ENCODE peak calls at places on chromosomes 4 and X, in ten cellular contexts. G is IMR-90, F is HepG2, Z is H1, C is spleen, D is endothelial cell of umbilical vein, L is A549, J is K562, P is ovary, W is Peyer's patch. Q is an unnamed sample.

GRCh38 chrX:33183366-33183765 is 28.0 kb downstream of the DMD start:
- DNase-seq in G (peak), F (no peak), Z (no peak), C (no peak), D (peak), L (no peak), J (no peak), P (no peak), W (no peak), Q (peak)

GRCh38 chrX:46628406-46629371 is 55.1 kb downstream of the CHST7 start:
- DNase-seq in G (peak), F (no peak), Z (no peak), C (no peak), D (peak), L (no peak), J (no peak), P (peak), W (no peak), Q (peak)

GRCh38 chr4:182318256-182318655 is 75.1 kb downstream of the TENM3 start:
- DNase-seq in G (peak), F (no peak), Z (no peak), C (no peak), D (no peak), L (no peak), J (no peak), P (no peak), W (no peak), Q (no peak)

GRCh38 chr4:182969651-182970279 is 52.6 kb upstream of the DCTD start:
- DNase-seq in G (no peak), F (no peak), Z (no peak), C (no peak), D (no peak), L (no peak), J (peak), P (no peak), W (no peak), Q (no peak)

GRCh38 chr4:1105067-1105466 is 8.3 kb downstream of the RNF212 start:
- DNase-seq in G (no peak), F (no peak), Z (no peak), C (no peak), D (no peak), L (no peak), J (no peak), P (no peak), W (no peak), Q (no peak)

GRCh38 chr4:16695896-16696295 is 202.5 kb downstream of the LDB2 start:
- DNase-seq in G (no peak), F (no peak), Z (no peak), C (no peak), D (no peak), L (no peak), J (no peak), P (no peak), W (no peak), Q (no peak)

GRCh38 chr4:116150152-116150551 is 935.2 kb downstream of the TRAM1L1 start:
- DNase-seq in G (no peak), F (no peak), Z (no peak), C (no peak), D (no peak), L (no peak), J (no peak), P (no peak), W (no peak), Q (no peak)

GRCh38 chr4:85058551-85058950 is 92.1 kb upstream of the WDFY3 start:
- DNase-seq in G (peak), F (no peak), Z (no peak), C (no peak), D (no peak), L (no peak), J (no peak), P (no peak), W (no peak), Q (no peak)

GRCh38 chrX:27555514-27555913 is 34.6 kb upstream of the DCAF8L2 start:
- DNase-seq in G (peak), F (peak), Z (no peak), C (no peak), D (peak), L (peak), J (peak), P (no peak), W (no peak), Q (no peak)

GRCh38 chrX:17459008-17459407 is 84.0 kb downstream of the NHS start:
- DNase-seq in G (peak), F (no peak), Z (no peak), C (no peak), D (no peak), L (no peak), J (no peak), P (no peak), W (no peak), Q (no peak)
- H3K27ac ChIP-seq in G (no peak), F (no peak), Z (no peak), C (no peak), D (no peak), L (no peak), J (no peak), P (no peak), W (no peak), Q (no peak)

GRCh38 chrX:140087865-140088264 is 122.5 kb upstream of the CXorf66 start:
- DNase-seq in G (no peak), F (no peak), Z (no peak), C (peak), D (no peak), L (no peak), J (no peak), P (no peak), W (no peak), Q (no peak)

GRCh38 chrX:140090800-140091275 is 125.5 kb upstream of the CXorf66 start:
- DNase-seq in G (no peak), F (no peak), Z (no peak), C (no peak), D (no peak), L (peak), J (no peak), P (no peak), W (no peak), Q (no peak)

GRCh38 chrX:140088438-140088837 is 123.1 kb upstream of the CXorf66 start:
- DNase-seq in G (no peak), F (no peak), Z (no peak), C (no peak), D (no peak), L (no peak), J (no peak), P (no peak), W (no peak), Q (no peak)

GRCh38 chrX:140092121-140092520 is 126.8 kb upstream of the CXorf66 start:
- DNase-seq in G (no peak), F (no peak), Z (no peak), C (no peak), D (no peak), L (no peak), J (no peak), P (no peak), W (no peak), Q (no peak)

GRCh38 chrX:140091276-140091886 is 126.1 kb upstream of the CXorf66 start:
- DNase-seq in G (no peak), F (no peak), Z (peak), C (peak), D (no peak), L (peak), J (peak), P (peak), W (no peak), Q (no peak)
- H3K4me3 ChIP-seq in G (peak), F (no peak), Z (peak), C (peak), D (no peak), L (peak), J (peak), P (peak), W (peak), Q (peak)

GRCh38 chrX:132217203-132218073 is 1.8 kb downstream of the RAP2C start:
- DNase-seq in G (peak), F (peak), Z (peak), C (peak), D (peak), L (peak), J (peak), P (peak), W (peak), Q (peak)

GRCh38 chrX:132219343-132219768 is at the start of gene RAP2C:
- DNase-seq in G (peak), F (peak), Z (peak), C (peak), D (peak), L (peak), J (peak), P (peak), W (peak), Q (peak)

GRCh38 chrX:132216806-132217202 is 2.4 kb downstream of the RAP2C start:
- DNase-seq in G (peak), F (no peak), Z (no peak), C (no peak), D (peak), L (no peak), J (no peak), P (no peak), W (no peak), Q (no peak)

GRCh38 chrX:132216283-132216682 is 3.0 kb downstream of the RAP2C start:
- DNase-seq in G (no peak), F (no peak), Z (no peak), C (no peak), D (no peak), L (no peak), J (peak), P (no peak), W (no peak), Q (no peak)

GRCh38 chrX:132218100-132218807 is 993 bp downstream of the RAP2C start:
- DNase-seq in G (peak), F (peak), Z (peak), C (peak), D (peak), L (peak), J (peak), P (peak), W (peak), Q (peak)
- TF ChIP-seq POLR2A in G (peak), F (peak), Z (no peak), C (no peak), D (peak), L (peak), J (peak), P (peak), W (no peak), Q (peak)

DNA sequence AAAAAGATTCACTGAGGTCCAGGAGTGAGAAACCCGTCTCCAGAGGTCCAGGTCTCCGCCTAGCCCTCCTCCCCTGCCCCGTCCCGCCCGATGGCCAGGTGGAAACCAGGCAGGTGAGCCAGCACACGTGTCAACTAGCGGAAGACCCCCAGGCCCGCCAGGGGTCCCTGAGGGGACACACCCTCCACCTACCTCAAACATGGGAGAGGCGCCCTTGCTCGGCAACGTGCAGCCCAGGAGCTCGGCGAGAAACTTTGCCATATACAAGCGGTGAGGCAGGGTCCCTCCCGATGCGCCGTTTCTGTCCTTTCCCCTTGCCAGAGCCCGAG is 330.0 kb downstream of the HNRNPD start:
- DNase-seq in G (no peak), F (no peak), Z (no peak), C (no peak), D (no peak), L (no peak), J (no peak), P (no peak), W (no peak), Q (no peak)
- H3K27ac ChIP-seq in G (no peak), F (no peak), Z (no peak), C (no peak), D (no peak), L (no peak), J (no peak), P (no peak), W (peak), Q (no peak)

GRCh38 chr4:41364871-41365270 is 108.1 kb downstream of the UCHL1 start:
- DNase-seq in G (no peak), F (no peak), Z (no peak), C (no peak), D (no peak), L (no peak), J (no peak), P (no peak), W (no peak), Q (no peak)
- H3K4me3 ChIP-seq in G (no peak), F (no peak), Z (no peak), C (no peak), D (no peak), L (no peak), J (no peak), P (no peak), W (no peak), Q (no peak)

DNA sequence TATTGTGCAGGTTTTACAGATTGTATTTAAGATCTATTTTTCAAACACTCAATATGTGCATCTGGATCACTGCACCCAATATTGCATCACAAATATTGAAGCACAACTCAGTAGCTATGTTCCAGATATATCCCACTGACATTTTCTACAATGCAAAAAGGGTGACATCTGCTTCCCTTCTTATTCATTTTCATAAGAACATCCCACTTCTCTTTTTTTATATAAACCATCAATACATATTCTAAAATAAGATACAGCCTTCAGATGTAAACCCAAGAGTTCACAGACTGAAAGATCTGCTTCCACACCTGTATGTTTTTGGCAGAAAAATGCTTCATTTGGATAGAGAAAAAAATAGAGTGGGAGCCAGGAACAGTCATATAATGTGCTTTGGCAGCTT is 815.7 kb upstream of the ADGRL3 start:
- DNase-seq in G (no peak), F (no peak), Z (no peak), C (no peak), D (no peak), L (no peak), J (no peak), P (no peak), W (no peak), Q (no peak)
- TF ChIP-seq POLR2A in G (no peak), F (no peak), Z (no peak), C (no peak), D (no peak), L (no peak), J (no peak), P (no peak), W (no peak), Q (no peak)

GRCh38 chr4:184762100-184762499 is 28.2 kb upstream of the CENPU start:
- DNase-seq in G (no peak), F (no peak), Z (no peak), C (no peak), D (no peak), L (no peak), J (no peak), P (no peak), W (no peak), Q (no peak)

GRCh38 chr4:184765473-184766346 is 31.8 kb upstream of the CENPU start:
- DNase-seq in G (no peak), F (no peak), Z (no peak), C (no peak), D (no peak), L (no peak), J (peak), P (no peak), W (no peak), Q (no peak)

GRCh38 chr4:184766421-184766820 is 32.5 kb upstream of the CENPU start:
- DNase-seq in G (no peak), F (no peak), Z (no peak), C (no peak), D (no peak), L (no peak), J (no peak), P (no peak), W (no peak), Q (no peak)

GRCh38 chr4:184764601-184765000 is 30.7 kb upstream of the CENPU start:
- DNase-seq in G (no peak), F (no peak), Z (no peak), C (no peak), D (no peak), L (no peak), J (no peak), P (no peak), W (no peak), Q (no peak)

DNA sequence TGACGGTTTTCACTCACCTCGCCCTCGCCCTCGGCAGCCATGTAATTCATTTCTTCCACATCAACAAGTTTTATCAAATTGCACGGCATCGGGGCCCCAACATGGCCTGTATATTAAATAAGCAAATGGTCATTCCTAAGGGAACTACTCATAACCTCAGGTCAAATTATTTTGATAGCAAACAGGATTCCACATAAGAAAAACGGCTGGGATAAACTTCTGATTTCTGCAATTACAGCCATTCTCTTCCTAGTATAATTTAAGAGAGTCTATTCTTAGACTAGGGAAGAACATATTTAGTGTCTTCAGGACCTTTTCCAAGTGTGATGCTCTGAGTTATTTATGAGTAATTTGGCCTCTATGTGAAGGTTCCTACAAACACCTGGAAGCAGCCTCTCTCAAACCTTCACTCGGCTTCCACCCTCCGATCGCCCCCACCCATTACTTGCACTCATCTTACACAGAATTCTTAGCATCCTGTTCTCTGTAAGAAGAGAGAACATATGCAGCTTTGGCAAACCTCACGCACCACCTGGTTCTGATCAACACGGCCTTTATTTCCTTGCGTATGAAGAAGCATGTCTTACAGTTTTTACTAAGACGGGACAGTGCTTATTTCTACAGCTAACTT is 29.4 kb upstream of the CENPU start:
- DNase-seq in G (peak), F (no peak), Z (no peak), C (no peak), D (no peak), L (no peak), J (no peak), P (no peak), W (no peak), Q (no peak)
- H3K27ac ChIP-seq in G (no peak), F (no peak), Z (no peak), C (peak), D (no peak), L (no peak), J (no peak), P (no peak), W (no peak), Q (no peak)

GRCh38 chr4:163335384-163335783 is 3.0 kb upstream of the NPY1R start:
- DNase-seq in G (no peak), F (no peak), Z (no peak), C (no peak), D (no peak), L (no peak), J (no peak), P (no peak), W (no peak), Q (no peak)

GRCh38 chr4:163330828-163331628 is 1.4 kb downstream of the NPY1R start:
- DNase-seq in G (no peak), F (no peak), Z (no peak), C (no peak), D (no peak), L (no peak), J (no peak), P (no peak), W (no peak), Q (no peak)

GRCh38 chr4:163331629-163332360 is 601 bp downstream of the NPY1R start:
- DNase-seq in G (no peak), F (no peak), Z (peak), C (peak), D (peak), L (peak), J (no peak), P (peak), W (no peak), Q (peak)

DNA sequence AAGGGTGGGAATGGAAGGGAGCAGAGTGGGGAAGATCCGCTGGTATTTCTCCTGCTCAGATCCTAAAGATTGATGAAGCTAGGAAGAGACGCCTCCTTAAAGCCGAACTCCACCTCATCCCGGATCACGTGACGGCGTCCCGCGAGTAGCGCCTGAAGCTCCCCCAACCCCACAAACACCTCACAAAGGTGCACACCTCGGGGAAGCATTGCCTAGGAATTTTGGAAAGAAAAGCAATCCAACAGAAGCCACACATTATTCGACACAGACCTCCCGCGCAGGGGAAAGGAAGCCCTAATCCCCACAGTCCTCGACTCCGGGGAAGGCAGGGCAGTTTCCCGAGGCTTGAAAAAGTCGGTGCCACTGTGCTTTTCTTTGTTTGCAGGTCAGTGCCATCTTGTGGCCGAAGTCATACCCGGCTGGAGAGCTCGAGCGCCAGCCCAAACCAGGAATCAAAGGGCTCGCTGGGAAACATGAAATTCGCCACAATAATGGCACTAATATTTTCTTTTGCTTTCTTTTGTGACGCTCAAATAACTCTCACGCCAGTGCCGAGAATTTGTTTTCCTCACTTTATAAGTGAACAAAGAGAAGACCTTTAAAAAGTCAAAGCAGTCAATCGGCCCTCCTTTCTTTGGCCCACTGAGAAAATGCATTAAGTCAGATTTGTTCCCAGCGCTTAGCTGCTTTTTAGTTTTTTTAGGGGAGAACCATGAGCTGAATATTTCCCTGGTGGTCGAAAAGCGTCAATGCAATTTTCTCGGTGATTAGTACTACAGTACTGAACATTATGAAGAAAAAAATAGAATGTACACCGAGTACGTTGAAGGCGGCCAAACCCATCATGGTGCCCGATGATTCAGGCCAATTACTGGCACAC is at the start of gene NPY1R:
- DNase-seq in G (peak), F (peak), Z (peak), C (peak), D (peak), L (peak), J (peak), P (peak), W (no peak), Q (peak)
- H3K4me3 ChIP-seq in G (peak), F (peak), Z (peak), C (peak), D (peak), L (peak), J (peak), P (peak), W (peak), Q (peak)